ENCODE peak calls at places on chromosome 14, in five cellular contexts. J is choroid plexus epithelial cell; B is NCI-H1092; M is foreskin keratinocyte; Z is activated CD4-positive, CD25-positive, alpha-beta regulatory T cell. H is an unnamed sample.

GRCh38 chr14:62101650-62102355 is 339.6 kb downstream of the SNAPC1 start:
- DNase-seq in J (no peak), B (no peak), M (no peak), Z (no peak), H (no peak)

GRCh38 chr14:68519788-68520187 is 273.1 kb downstream of the ZFP36L1 start:
- DNase-seq in J (no peak), B (no peak), M (no peak), Z (no peak), H (no peak)

GRCh38 chr14:53273671-53274072 is 120.5 kb upstream of the DDHD1 start:
- DNase-seq in J (peak), B (no peak), M (peak), Z (no peak), H (no peak)

GRCh38 chr14:73717998-73718741 is 4.0 kb upstream of the PNMA1 start:
- DNase-seq in J (peak), B (no peak), M (no peak), Z (no peak), H (no peak)

GRCh38 chr14:26966942-26967341 is 369.1 kb upstream of the NOVA1 start:
- DNase-seq in J (peak), B (no peak), M (peak), Z (no peak), H (no peak)

GRCh38 chr14:45267084-45267483 is 14.1 kb upstream of the MIS18BP1 start:
- DNase-seq in J (no peak), B (no peak), M (no peak), Z (no peak), H (no peak)

GRCh38 chr14:93705513-93706156 is 82.7 kb downstream of the PRIMA1 start:
- DNase-seq in J (no peak), B (no peak), M (no peak), Z (no peak), H (no peak)

GRCh38 chr14:31090872-31091764 is 64.9 kb upstream of the STRN3 start:
- DNase-seq in J (peak), B (no peak), M (peak), Z (no peak), H (no peak)

GRCh38 chr14:100392266-100392850 is 69.2 kb downstream of the SLC25A47 start:
- DNase-seq in J (peak), B (no peak), M (no peak), Z (no peak), H (no peak)

GRCh38 chr14:97407701-97408407 is 610.7 kb downstream of the VRK1 start:
- DNase-seq in J (no peak), B (no peak), M (no peak), Z (no peak), H (no peak)

GRCh38 chr14:39430762-39431415 is 1.3 kb downstream of the FBXO33 start:
- DNase-seq in J (peak), B (no peak), M (peak), Z (no peak), H (no peak)

GRCh38 chr14:103362780-103363179 is 22.4 kb upstream of the MARK3 start:
- DNase-seq in J (no peak), B (no peak), M (peak), Z (no peak), H (no peak)

GRCh38 chr14:103857256-103857655 is 9.9 kb upstream of the PPP1R13B start:
- DNase-seq in J (no peak), B (no peak), M (no peak), Z (no peak), H (no peak)

GRCh38 chr14:104516906-104517305 is 62.7 kb upstream of the C14orf180 start:
- DNase-seq in J (no peak), B (no peak), M (no peak), Z (no peak), H (no peak)

GRCh38 chr14:75280831-75281690 is 2.4 kb downstream of the FOS start:
- DNase-seq in J (peak), B (no peak), M (peak), Z (no peak), H (peak)

GRCh38 chr14:89093083-89093482 is 268.6 kb downstream of the TTC8 start:
- DNase-seq in J (peak), B (no peak), M (peak), Z (no peak), H (no peak)

GRCh38 chr14:23361763-23362162 is 3.2 kb downstream of the EFS start:
- DNase-seq in J (no peak), B (no peak), M (no peak), Z (no peak), H (no peak)

GRCh38 chr14:86296173-86296572 is 766.2 kb downstream of the FLRT2 start:
- DNase-seq in J (peak), B (peak), M (peak), Z (no peak), H (no peak)

GRCh38 chr14:26427059-26427458 is 170.8 kb downstream of the NOVA1 start:
- DNase-seq in J (peak), B (no peak), M (no peak), Z (no peak), H (no peak)

GRCh38 chr14:105091335-105092123 is 26.3 kb upstream of the GPR132 start:
- DNase-seq in J (no peak), B (no peak), M (peak), Z (no peak), H (no peak)

GRCh38 chr14:29637406-29637805 is 290.2 kb downstream of the PRKD1 start:
- DNase-seq in J (peak), B (peak), M (no peak), Z (no peak), H (no peak)

GRCh38 chr14:65222434-65222833 is 120.1 kb upstream of the MAX start:
- DNase-seq in J (peak), B (peak), M (peak), Z (no peak), H (no peak)

GRCh38 chr14:43479751-43480150 is 1027.3 kb downstream of the FSCB start:
- DNase-seq in J (no peak), B (no peak), M (no peak), Z (no peak), H (no peak)

GRCh38 chr14:96614528-96614927 is 112.3 kb downstream of the PAPOLA start:
- DNase-seq in J (no peak), B (peak), M (no peak), Z (no peak), H (no peak)

GRCh38 chr14:23146423-23146910 is 27.4 kb upstream of the CEBPE start:
- DNase-seq in J (no peak), B (no peak), M (no peak), Z (no peak), H (no peak)

GRCh38 chr14:104395941-104396681 is 183.5 kb upstream of the C14orf180 start:
- DNase-seq in J (no peak), B (no peak), M (no peak), Z (no peak), H (no peak)

GRCh38 chr14:21860172-21860571 is 186.6 kb upstream of the OR4E1 start:
- DNase-seq in J (peak), B (no peak), M (no peak), Z (no peak), H (no peak)

GRCh38 chr14:22185191-22185590 is 403.8 kb downstream of the DAD1 start:
- DNase-seq in J (peak), B (no peak), M (peak), Z (no peak), H (no peak)

H was measured in activated gamma-delta T cell.